ENCODE peak calls at places on chromosomes 5 and 9, in ten cellular contexts. M is heart left ventricle; X is HepG2; Q is retinal pigment epithelial cell; Z is spleen; N is astrocyte of the spinal cord; S is astrocyte; A is OCI-LY7; F is effector memory CD4-positive, alpha-beta T cell; J is fibroblast of mammary gland. U is an unnamed sample.

GRCh38 chr5:11234501-11234911 is 473.5 kb upstream of the DAP start:
- DNase-seq in M (peak), X (no peak), Q (no peak), Z (peak), N (no peak), S (no peak), A (no peak), F (no peak), J (no peak), U (no peak)

GRCh38 chr5:151223447-151224264 is at the start of gene CCDC69:
- DNase-seq in M (peak), X (peak), Q (peak), Z (peak), N (peak), S (peak), A (peak), F (no peak), J (peak), U (peak)

GRCh38 chr5:176203086-176203485 is 35.1 kb upstream of the SIMC1 start:
- DNase-seq in M (no peak), X (no peak), Q (no peak), Z (no peak), N (no peak), S (no peak), A (no peak), F (no peak), J (no peak), U (no peak)

GRCh38 chr9:112751059-112751795 is 667 bp downstream of the SNX30 start:
- DNase-seq in M (peak), X (peak), Q (peak), Z (no peak), N (peak), S (peak), A (peak), F (peak), J (peak), U (peak)

GRCh38 chr9:106535439-106535838 is 327.5 kb upstream of the ZNF462 start:
- DNase-seq in M (no peak), X (no peak), Q (no peak), Z (no peak), N (no peak), S (no peak), A (no peak), F (no peak), J (no peak), U (peak)

GRCh38 chr5:38323645-38324295 is 65.4 kb downstream of the EGFLAM start:
- DNase-seq in M (no peak), X (no peak), Q (no peak), Z (no peak), N (peak), S (peak), A (no peak), F (no peak), J (peak), U (peak)

GRCh38 chr5:33369470-33370134 is 71.2 kb upstream of the TARS1 start:
- DNase-seq in M (no peak), X (no peak), Q (peak), Z (no peak), N (peak), S (peak), A (no peak), F (no peak), J (peak), U (peak)

GRCh38 chr5:149228610-149229297 is 42.9 kb upstream of the AFAP1L1 start:
- DNase-seq in M (peak), X (peak), Q (no peak), Z (no peak), N (peak), S (peak), A (no peak), F (no peak), J (peak), U (peak)

GRCh38 chr9:104835163-104835562 is 71.2 kb downstream of the NIPSNAP3B start:
- DNase-seq in M (no peak), X (no peak), Q (no peak), Z (no peak), N (no peak), S (peak), A (no peak), F (no peak), J (no peak), U (no peak)

GRCh38 chr5:128506643-128507042 is 31.4 kb downstream of the FBN2 start:
- DNase-seq in M (no peak), X (no peak), Q (no peak), Z (no peak), N (no peak), S (no peak), A (no peak), F (no peak), J (no peak), U (no peak)

GRCh38 chr9:121842612-121842978 is 191.2 kb downstream of the DAB2IP start:
- DNase-seq in M (no peak), X (peak), Q (no peak), Z (no peak), N (peak), S (peak), A (no peak), F (no peak), J (peak), U (peak)

GRCh38 chr5:125152036-125152435 is 405.6 kb upstream of the ZNF608 start:
- DNase-seq in M (no peak), X (no peak), Q (no peak), Z (no peak), N (no peak), S (no peak), A (no peak), F (no peak), J (no peak), U (no peak)
- H3K4me3 ChIP-seq in M (no peak), X (no peak), Q (no peak), Z (no peak), N (no peak), S (no peak), A (no peak), F (no peak), J (no peak), U (no peak)

GRCh38 chr9:114005371-114006154 is 72.5 kb downstream of the AMBP start:
- DNase-seq in M (no peak), X (no peak), Q (no peak), Z (peak), N (no peak), S (no peak), A (no peak), F (no peak), J (no peak), U (no peak)

GRCh38 chr9:114002986-114003740 is 74.9 kb downstream of the AMBP start:
- DNase-seq in M (no peak), X (no peak), Q (no peak), Z (peak), N (peak), S (peak), A (no peak), F (no peak), J (no peak), U (no peak)

GRCh38 chr9:114003756-114004155 is 74.3 kb downstream of the AMBP start:
- DNase-seq in M (no peak), X (no peak), Q (no peak), Z (no peak), N (peak), S (peak), A (no peak), F (no peak), J (no peak), U (no peak)

GRCh38 chr9:114002271-114002985 is 75.7 kb downstream of the AMBP start:
- DNase-seq in M (no peak), X (no peak), Q (no peak), Z (peak), N (no peak), S (no peak), A (no peak), F (no peak), J (no peak), U (no peak)

DNA sequence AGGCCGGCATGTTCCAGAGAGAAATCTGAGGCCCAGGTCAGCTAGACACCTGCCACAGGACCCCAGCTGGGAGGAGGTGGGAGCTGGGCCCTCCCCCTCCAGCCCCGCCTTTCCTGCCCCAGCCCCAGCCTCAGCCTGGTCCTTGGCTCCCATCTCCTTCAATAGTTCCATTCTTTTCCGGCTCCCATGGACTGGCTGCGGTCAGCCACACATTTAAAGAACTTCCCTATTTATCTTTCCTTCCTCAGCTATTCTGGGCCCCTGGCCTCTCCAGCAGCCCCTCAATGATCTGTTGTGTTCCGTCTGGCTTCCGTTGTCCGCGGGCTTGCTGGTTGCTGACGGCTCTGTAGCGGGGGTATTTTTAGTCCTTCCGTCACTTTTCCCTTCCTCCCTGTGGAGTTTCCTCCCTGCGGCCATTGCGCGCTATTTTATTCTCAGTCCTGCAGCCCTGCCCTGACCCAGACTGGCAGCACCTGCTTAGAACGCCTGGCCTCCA is 73.8 kb downstream of the AMBP start:
- DNase-seq in M (peak), X (no peak), Q (no peak), Z (peak), N (peak), S (peak), A (no peak), F (no peak), J (no peak), U (no peak)
- H3K4me3 ChIP-seq in M (no peak), X (no peak), Q (no peak), Z (no peak), N (no peak), S (no peak), A (no peak), F (no peak), J (no peak), U (no peak)

GRCh38 chr9:35730486-35730854 is 1.5 kb downstream of the TLN1 start:
- DNase-seq in M (no peak), X (no peak), Q (no peak), Z (no peak), N (no peak), S (no peak), A (no peak), F (no peak), J (no peak), U (no peak)
- H3K4me3 ChIP-seq in M (peak), X (peak), Q (peak), Z (peak), N (peak), S (peak), A (peak), F (peak), J (peak), U (peak)

GRCh38 chr5:58469895-58470294 is 10.0 kb upstream of the PLK2 start:
- DNase-seq in M (no peak), X (no peak), Q (no peak), Z (no peak), N (no peak), S (no peak), A (no peak), F (no peak), J (no peak), U (no peak)

GRCh38 chr5:58477760-58478159 is 13.5 kb upstream of the GAPT start:
- DNase-seq in M (no peak), X (no peak), Q (no peak), Z (no peak), N (no peak), S (no peak), A (peak), F (no peak), J (no peak), U (peak)

GRCh38 chr5:58481066-58481676 is 10.1 kb upstream of the GAPT start:
- DNase-seq in M (no peak), X (no peak), Q (no peak), Z (no peak), N (no peak), S (no peak), A (no peak), F (no peak), J (no peak), U (no peak)

DNA sequence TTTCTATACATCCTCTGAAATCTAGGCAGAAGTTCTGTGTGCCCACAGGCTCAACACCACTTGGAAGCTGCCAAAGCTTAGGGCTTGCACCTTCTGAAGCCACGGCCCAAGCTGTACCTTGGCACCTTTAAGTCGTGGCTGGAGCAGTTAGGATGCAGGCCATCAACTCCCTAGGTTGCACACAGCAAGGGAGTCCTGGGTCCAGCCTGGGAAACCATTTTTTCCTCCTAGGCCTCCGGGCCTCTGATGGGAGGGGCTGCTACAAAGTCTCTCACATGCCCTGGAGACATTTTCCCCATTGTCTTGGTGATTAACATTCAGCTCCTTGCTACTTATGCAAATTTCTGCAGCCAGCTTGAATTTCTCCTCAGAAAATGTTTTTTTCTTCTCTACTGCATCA is 15.5 kb upstream of the PLK2 start:
- DNase-seq in M (no peak), X (no peak), Q (no peak), Z (no peak), N (no peak), S (no peak), A (no peak), F (no peak), J (no peak), U (no peak)
- H3K4me3 ChIP-seq in M (no peak), X (no peak), Q (no peak), Z (no peak), N (no peak), S (no peak), A (no peak), F (no peak), J (no peak), U (no peak)

GRCh38 chr9:114503009-114503408 is 2.3 kb downstream of the WHRN start:
- DNase-seq in M (no peak), X (no peak), Q (no peak), Z (no peak), N (no peak), S (no peak), A (peak), F (no peak), J (no peak), U (no peak)
- H3K4me3 ChIP-seq in M (no peak), X (peak), Q (peak), Z (peak), N (no peak), S (no peak), A (peak), F (no peak), J (no peak), U (no peak)

U was measured in choroid plexus epithelial cell.